ENCODE peak calls at places on chromosomes 4 and X, in nine cellular contexts. I, W, D, E, Y, M, F, V and Q are unnamed samples.

GRCh38 chr4:153113838-153114105 is 90.5 kb upstream of the TRIM2 start:
- DNase-seq in I (no peak), W (no peak), D (no peak), E (no peak), Y (no peak), M (no peak), F (no peak), V (no peak), Q (no peak)

GRCh38 chr4:178672512-178672911 is 1230.3 kb upstream of the AGA start:
- DNase-seq in I (peak), W (no peak), D (no peak), E (no peak), Y (no peak), M (no peak), F (no peak), V (no peak), Q (no peak)

GRCh38 chrX:100649550-100650356 is 5.8 kb downstream of the SRPX2 start:
- DNase-seq in I (peak), W (peak), D (peak), E (peak), Y (peak), M (peak), F (peak), V (peak), Q (no peak)

GRCh38 chr4:102299302-102299701 is 46.0 kb downstream of the SLC39A8 start:
- DNase-seq in I (peak), W (no peak), D (no peak), E (no peak), Y (no peak), M (no peak), F (no peak), V (no peak), Q (no peak)

GRCh38 chr4:188986271-188986689 is 847.0 kb downstream of the TRIML1 start:
- DNase-seq in I (peak), W (no peak), D (no peak), E (no peak), Y (no peak), M (no peak), F (no peak), V (no peak), Q (no peak)

GRCh38 chr4:168639914-168640313 is 143.1 kb downstream of the PALLD start:
- DNase-seq in I (no peak), W (no peak), D (no peak), E (no peak), Y (no peak), M (no peak), F (no peak), V (peak), Q (no peak)

GRCh38 chr4:155569960-155570515 is 96.6 kb upstream of the GUCY1A1 start:
- DNase-seq in I (peak), W (no peak), D (no peak), E (no peak), Y (no peak), M (no peak), F (no peak), V (no peak), Q (no peak)

GRCh38 chrX:55240788-55241187 is 20.6 kb downstream of the PAGE5 start:
- DNase-seq in I (no peak), W (no peak), D (no peak), E (no peak), Y (no peak), M (no peak), F (no peak), V (no peak), Q (no peak)

GRCh38 chr4:65668201-65669007 is 1.9 kb downstream of the EPHA5 start:
- DNase-seq in I (peak), W (no peak), D (no peak), E (peak), Y (no peak), M (peak), F (no peak), V (no peak), Q (peak)

GRCh38 chr4:6773106-6773505 is 9.4 kb upstream of the KIAA0232 start:
- DNase-seq in I (peak), W (peak), D (no peak), E (no peak), Y (peak), M (no peak), F (no peak), V (no peak), Q (no peak)

GRCh38 chrX:74450803-74451449 is 29.6 kb downstream of the SLC16A2 start:
- DNase-seq in I (peak), W (no peak), D (no peak), E (no peak), Y (no peak), M (no peak), F (no peak), V (no peak), Q (no peak)

GRCh38 chr4:155371432-155372043 is 5.2 kb downstream of the MAP9 start:
- DNase-seq in I (peak), W (no peak), D (no peak), E (no peak), Y (no peak), M (peak), F (no peak), V (no peak), Q (no peak)

GRCh38 chrX:51743179-51743957 is at the start of gene GSPT2:
- DNase-seq in I (peak), W (peak), D (peak), E (peak), Y (peak), M (peak), F (peak), V (peak), Q (peak)

GRCh38 chr4:125702406-125702805 is 387.7 kb downstream of the FAT4 start:
- DNase-seq in I (peak), W (no peak), D (no peak), E (no peak), Y (no peak), M (no peak), F (no peak), V (no peak), Q (no peak)

GRCh38 chrX:107450823-107451509 is 1.5 kb downstream of the FRMPD3 start:
- DNase-seq in I (no peak), W (no peak), D (no peak), E (peak), Y (no peak), M (peak), F (no peak), V (no peak), Q (no peak)

DNA sequence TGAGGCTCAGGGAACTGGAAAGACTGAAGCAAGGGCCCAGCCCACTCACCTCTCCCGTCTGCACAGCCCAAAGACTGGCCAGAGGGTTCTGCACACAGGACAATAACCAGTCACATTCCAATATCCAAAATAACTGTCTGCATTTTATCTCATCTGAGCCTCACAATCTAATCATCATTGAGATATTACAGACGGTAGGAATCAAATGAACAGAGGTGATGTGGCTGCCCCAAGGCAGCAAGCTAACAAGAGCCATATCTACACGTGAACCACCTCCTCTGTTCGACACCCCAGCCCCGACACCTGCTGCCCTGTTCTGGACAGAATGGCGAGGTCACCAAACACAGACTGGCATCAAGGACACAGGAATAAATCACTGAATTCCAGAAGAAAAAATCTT is 60.5 kb downstream of the AFAP1 start:
- DNase-seq in I (no peak), W (no peak), D (no peak), E (no peak), Y (no peak), M (no peak), F (no peak), V (no peak), Q (no peak)
- H3K27ac ChIP-seq in I (no peak), W (no peak), D (no peak), E (no peak), Y (no peak), M (no peak), F (no peak), V (no peak), Q (no peak)

GRCh38 chr4:15864771-15865566 is 73.6 kb downstream of the FGFBP1 start:
- DNase-seq in I (peak), W (no peak), D (no peak), E (no peak), Y (no peak), M (no peak), F (no peak), V (no peak), Q (no peak)

GRCh38 chr4:15868816-15869413 is 69.6 kb downstream of the FGFBP1 start:
- DNase-seq in I (peak), W (no peak), D (no peak), E (no peak), Y (no peak), M (no peak), F (no peak), V (no peak), Q (no peak)

GRCh38 chr4:15870921-15871664 is 67.4 kb downstream of the FGFBP1 start:
- DNase-seq in I (no peak), W (no peak), D (no peak), E (no peak), Y (no peak), M (no peak), F (no peak), V (no peak), Q (no peak)

GRCh38 chr4:15870079-15870478 is 68.5 kb downstream of the FGFBP1 start:
- DNase-seq in I (no peak), W (no peak), D (no peak), E (no peak), Y (no peak), M (no peak), F (no peak), V (no peak), Q (no peak)

DNA sequence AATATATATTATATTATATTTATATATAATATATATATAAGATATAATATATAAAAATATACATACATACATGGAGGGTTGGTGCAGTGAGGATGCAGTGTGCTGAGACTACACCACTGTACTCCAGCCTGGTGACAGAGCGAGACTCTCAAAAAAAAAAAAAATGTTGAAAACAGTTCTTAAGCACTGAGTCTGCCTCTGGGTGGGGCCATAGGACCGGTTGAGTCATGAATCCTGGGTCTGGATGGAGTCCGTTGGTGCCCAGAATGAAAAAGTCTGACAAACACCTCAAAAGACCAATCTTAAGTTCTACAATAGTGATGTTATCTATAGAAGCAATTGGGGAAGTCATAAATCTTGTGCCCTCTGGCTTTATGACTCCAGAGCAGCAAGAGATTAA is 70.5 kb downstream of the FGFBP1 start:
- DNase-seq in I (peak), W (no peak), D (no peak), E (no peak), Y (no peak), M (no peak), F (no peak), V (no peak), Q (no peak)
- TF ChIP-seq CTCF in I (no peak), W (no peak), D (no peak), E (no peak), Y (no peak), M (no peak), F (no peak), V (no peak), Q (no peak)

GRCh38 chrX:35015627-35016026 is 73.0 kb downstream of the FAM47B start:
- DNase-seq in I (no peak), W (no peak), D (no peak), E (no peak), Y (no peak), M (no peak), F (no peak), V (no peak), Q (no peak)

DNA sequence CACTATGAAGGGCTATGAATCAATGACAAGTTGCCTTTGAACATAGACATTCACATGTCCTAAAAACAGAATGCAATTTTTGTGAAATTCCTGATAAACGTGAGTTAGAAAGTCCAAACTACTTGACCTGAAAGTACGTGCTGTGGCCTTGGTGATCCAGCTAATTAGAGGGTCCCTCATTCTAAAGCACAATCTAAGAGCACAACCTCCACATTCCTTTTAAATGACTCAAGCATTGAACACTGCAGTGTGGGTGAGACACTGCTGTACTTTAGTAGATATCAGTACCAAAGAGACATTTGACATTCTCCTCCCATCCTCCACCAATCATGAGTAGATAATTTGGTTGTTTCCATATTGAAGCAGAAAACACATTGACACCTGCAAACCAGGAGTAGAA is 73.5 kb downstream of the FAM47B start:
- DNase-seq in I (peak), W (no peak), D (no peak), E (no peak), Y (no peak), M (peak), F (no peak), V (no peak), Q (no peak)
- H3K27ac ChIP-seq in I (no peak), W (no peak), D (no peak), E (no peak), Y (no peak), M (peak), F (no peak), V (no peak), Q (no peak)

DNA sequence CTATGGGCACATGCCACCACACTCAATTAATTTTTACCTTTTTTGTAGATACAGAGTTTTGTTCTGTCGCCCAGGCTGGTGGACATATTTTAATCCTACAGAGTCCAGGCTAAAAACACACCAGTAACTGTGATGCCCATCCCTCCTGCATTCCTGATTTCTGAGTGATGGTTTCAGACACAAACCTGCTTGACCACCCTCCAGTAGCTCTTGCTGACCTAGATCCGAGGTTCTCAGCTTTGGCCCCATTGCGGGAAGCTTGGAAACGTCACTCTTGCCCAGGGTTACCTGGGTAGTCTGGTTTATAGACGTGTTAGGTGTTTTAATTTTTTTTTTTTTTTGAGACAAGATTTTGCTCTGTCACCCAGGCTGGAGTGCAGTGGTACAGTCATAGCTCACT is 7.5 kb downstream of the CD99 start:
- DNase-seq in I (no peak), W (no peak), D (no peak), E (no peak), Y (no peak), M (no peak), F (no peak), V (no peak), Q (no peak)
- TF ChIP-seq CTCF in I (no peak), W (no peak), D (no peak), E (no peak), Y (no peak), M (no peak), F (no peak), V (no peak), Q (no peak)

GRCh38 chr4:139875456-139875855 is 209.8 kb downstream of the MGST2 start:
- DNase-seq in I (no peak), W (no peak), D (no peak), E (no peak), Y (no peak), M (no peak), F (no peak), V (no peak), Q (no peak)

GRCh38 chr4:139872274-139872673 is 206.7 kb downstream of the MGST2 start:
- DNase-seq in I (peak), W (no peak), D (no peak), E (no peak), Y (no peak), M (no peak), F (no peak), V (no peak), Q (no peak)

GRCh38 chr4:139869810-139870209 is 204.2 kb downstream of the MGST2 start:
- DNase-seq in I (no peak), W (no peak), D (no peak), E (no peak), Y (no peak), M (no peak), F (no peak), V (no peak), Q (no peak)

GRCh38 chr4:139876328-139876941 is 210.8 kb downstream of the MGST2 start:
- DNase-seq in I (no peak), W (no peak), D (no peak), E (no peak), Y (no peak), M (peak), F (no peak), V (no peak), Q (peak)

DNA sequence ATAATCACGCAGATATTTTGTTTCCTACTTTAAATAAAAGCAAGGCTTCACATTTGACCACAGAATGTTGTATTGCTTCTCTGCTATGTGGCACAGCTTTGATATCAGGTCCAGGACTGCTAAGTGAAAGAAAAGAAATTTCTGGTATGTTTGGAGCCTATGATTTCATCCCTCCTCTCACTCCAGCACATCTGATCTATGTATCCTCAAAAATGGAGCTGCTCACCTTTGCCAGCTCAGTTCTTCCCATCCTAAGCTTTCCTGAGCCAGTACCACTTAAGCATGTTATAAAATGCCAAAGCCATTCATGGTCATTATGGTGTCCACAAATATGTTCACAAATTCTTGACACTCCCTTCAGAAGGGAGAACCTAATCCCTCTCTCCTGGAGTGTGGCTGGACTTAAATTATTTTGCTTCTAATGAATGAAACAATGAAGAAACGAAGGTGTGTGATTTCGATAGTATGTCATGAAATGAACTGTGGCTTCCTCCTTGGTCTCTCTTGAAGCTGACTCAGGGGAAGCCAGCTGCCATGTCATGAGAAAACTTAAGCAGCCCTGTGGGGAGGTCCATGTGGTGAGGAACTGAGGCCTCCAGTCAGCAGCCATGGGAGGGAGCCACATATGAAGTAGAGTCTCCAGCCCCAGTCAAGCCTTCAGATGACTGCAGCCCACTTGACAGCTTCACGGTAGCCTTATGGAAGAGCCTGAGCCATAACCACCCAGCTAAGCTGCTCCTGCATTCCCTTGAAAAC is 207.7 kb downstream of the MGST2 start:
- DNase-seq in I (peak), W (no peak), D (no peak), E (no peak), Y (no peak), M (no peak), F (no peak), V (no peak), Q (no peak)
- H3K27ac ChIP-seq in I (no peak), W (no peak), D (no peak), E (no peak), Y (no peak), M (no peak), F (no peak), V (no peak), Q (no peak)

GRCh38 chr4:89876548-89876947 is 18.1 kb upstream of the MMRN1 start:
- DNase-seq in I (no peak), W (no peak), D (no peak), E (no peak), Y (no peak), M (no peak), F (no peak), V (no peak), Q (no peak)
- TF ChIP-seq CTCF in I (no peak), W (no peak), D (no peak), E (no peak), Y (no peak), M (no peak), F (no peak), V (no peak), Q (no peak)